ENCODE peak calls at places on chromosome 18, in nine cellular contexts. I, J, Z, W, Y, V, E, S and T are unnamed samples.

GRCh38 chr18:39799010-39799409 is 2156.0 kb upstream of the PIK3C3 start:
- DNase-seq in I (no peak), W (peak; percentile 16), S (no peak), Y (no peak), V (peak; percentile 62), E (no peak), Z (peak; percentile 53), J (no peak), T (no peak)

GRCh38 chr18:35456181-35456850 is 41.4 kb downstream of the INO80C start:
- DNase-seq in J (no peak), W (peak; percentile 71), V (peak; percentile 49), S (no peak), I (no peak), Y (no peak), Z (no peak), E (no peak), T (no peak)

GRCh38 chr18:57906852-57907251 is 103.7 kb upstream of the ATP8B1 start:
- DNase-seq in J (no peak), W (no peak), E (no peak), S (no peak), Y (no peak), V (no peak), I (no peak), Z (no peak), T (no peak)

GRCh38 chr18:32048507-32049091 is 30.0 kb downstream of the RNF125 start:
- DNase-seq in I (peak; percentile 63), E (no peak), W (peak; percentile 45), S (peak; percentile 72), J (no peak), V (peak; percentile 89), Y (peak; percentile 49), Z (peak; percentile 86), T (no peak)

GRCh38 chr18:8439091-8439490 is 170.1 kb upstream of the RAB12 start:
- DNase-seq in S (no peak), V (no peak), Z (peak; percentile 4), I (no peak), E (no peak), Y (no peak), J (no peak), W (no peak), T (no peak)

GRCh38 chr18:32349728-32350395 is 120.8 kb downstream of the GAREM1 start:
- DNase-seq in E (no peak), I (peak; percentile 95), Y (no peak), S (peak; percentile 82), J (peak; percentile 75), Z (peak; percentile 94), W (peak; percentile 98), V (peak; percentile 97), T (no peak)

GRCh38 chr18:53385889-53386288 is 838.6 kb downstream of the MBD2 start:
- DNase-seq in V (no peak), S (no peak), Y (no peak), J (no peak), Z (no peak), I (no peak), W (no peak), E (no peak), T (no peak)

GRCh38 chr18:70377317-70377799 is 88.5 kb downstream of the SOCS6 start:
- DNase-seq in Z (peak; percentile 72), W (no peak), E (no peak), V (peak; percentile 36), Y (no peak), S (no peak), J (no peak), I (no peak), T (no peak)

GRCh38 chr18:79385749-79386341 is 9.9 kb upstream of the NFATC1 start:
- DNase-seq in E (no peak), V (no peak), S (no peak), I (no peak), J (no peak), Z (no peak), Y (no peak), W (no peak), T (no peak)

GRCh38 chr18:44798433-44799048 is 117.9 kb downstream of the SETBP1 start:
- DNase-seq in W (no peak), J (no peak), I (no peak), E (no peak), Z (no peak), Y (no peak), S (no peak), V (no peak), T (no peak)

GRCh38 chr18:44801796-44802195 is 121.1 kb downstream of the SETBP1 start:
- DNase-seq in W (no peak), E (no peak), J (no peak), S (no peak), I (no peak), Y (no peak), V (no peak), Z (no peak), T (no peak)

GRCh38 chr18:44796505-44797198 is 116.0 kb downstream of the SETBP1 start:
- DNase-seq in I (no peak), S (no peak), Y (no peak), J (no peak), V (no peak), W (no peak), Z (no peak), E (no peak), T (no peak)

GRCh38 chr18:44802508-44802907 is 121.8 kb downstream of the SETBP1 start:
- DNase-seq in V (peak; percentile 54), E (no peak), Y (no peak), J (no peak), Z (peak; percentile 73), W (peak; percentile 45), I (peak; percentile 32), S (no peak), T (no peak)

DNA sequence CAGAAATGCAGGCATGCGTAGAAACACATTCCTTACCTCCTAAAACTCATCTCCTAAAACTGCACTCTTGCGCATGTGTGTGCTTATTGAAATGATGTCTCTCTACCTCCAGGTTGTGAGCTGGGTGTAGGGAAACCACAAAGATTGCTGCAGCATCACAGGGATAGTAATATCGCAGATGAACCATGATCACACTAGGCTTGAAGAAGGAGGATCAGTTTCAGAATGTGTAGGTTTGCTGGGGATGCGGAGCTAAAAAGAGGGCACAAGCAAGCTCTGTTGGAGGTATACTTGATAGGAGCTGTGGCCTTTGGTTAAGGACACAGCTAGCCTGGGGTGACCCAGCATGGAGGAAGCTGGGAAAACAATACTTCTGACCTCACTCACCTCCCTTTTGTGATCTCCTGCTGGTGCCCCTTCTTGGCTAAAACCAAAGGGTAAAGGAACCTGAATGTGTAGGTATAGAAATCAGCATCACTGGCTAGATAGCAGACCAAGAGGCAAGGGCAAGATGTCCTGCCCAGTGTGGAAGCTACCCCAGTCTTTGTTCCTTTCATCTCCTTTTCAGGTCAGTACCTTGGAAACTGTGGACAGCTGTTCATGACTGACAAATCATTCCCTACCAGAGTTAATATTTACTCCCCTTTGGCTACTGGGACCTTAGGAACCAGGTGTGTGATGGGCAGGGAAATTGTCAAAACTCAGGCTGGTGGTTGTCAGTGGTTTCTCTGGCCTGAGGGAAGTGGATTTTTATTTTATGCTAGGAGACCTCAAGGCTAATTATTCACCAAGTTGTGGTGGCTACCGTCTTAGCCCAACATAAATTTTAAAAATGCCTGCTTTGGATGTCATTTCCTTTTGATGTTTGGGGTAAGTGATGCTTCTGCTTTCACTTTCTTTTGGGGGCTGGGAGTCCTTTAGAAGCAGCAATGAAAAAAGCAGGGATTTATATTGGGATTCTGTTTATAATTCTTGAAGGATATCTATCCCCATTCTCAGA is 119.0 kb downstream of the SETBP1 start:
- DNase-seq in S (no peak), Z (no peak), J (no peak), I (no peak), E (no peak), W (no peak), V (no peak), Y (no peak), T (no peak)
- H3K4me3 ChIP-seq in S (no peak overlapping the region), Z (no peak overlapping the region), J (no peak overlapping the region), I (no peak overlapping the region), E (no peak overlapping the region), W (no peak overlapping the region), V (no peak overlapping the region), Y (no peak overlapping the region), T (no peak overlapping the region)

DNA sequence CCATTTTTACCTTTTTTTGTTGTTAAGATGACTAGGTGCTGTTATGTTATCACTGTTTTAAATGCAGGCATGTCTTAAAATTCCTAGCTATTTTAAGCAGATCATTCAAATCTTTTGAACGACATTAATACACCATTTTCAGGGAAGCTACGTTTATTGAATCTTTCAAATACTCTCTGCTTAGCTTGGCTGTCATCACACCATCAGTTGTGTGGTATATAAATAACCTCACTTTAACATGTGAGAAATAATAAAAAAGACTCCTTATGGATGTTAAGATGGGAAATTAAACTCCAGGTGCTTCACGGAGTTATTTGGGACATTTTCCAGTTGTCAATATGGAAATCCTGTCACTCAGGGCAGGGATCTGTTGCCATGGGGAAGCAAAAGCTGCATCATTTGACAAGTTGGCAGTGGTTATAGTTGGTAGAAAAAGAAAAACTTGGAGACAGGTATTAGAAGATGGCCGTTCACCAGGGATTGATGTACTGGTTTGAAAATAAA is 649.2 kb upstream of the CDH2 start:
- DNase-seq in W (no peak), J (no peak), I (no peak), E (no peak), V (no peak), Z (no peak), S (no peak), Y (no peak), T (no peak)
- H3K4me3 ChIP-seq in W (no peak overlapping the region), J (no peak overlapping the region), I (no peak overlapping the region), E (no peak overlapping the region), V (no peak overlapping the region), Z (no peak overlapping the region), S (no peak overlapping the region), Y (no peak overlapping the region), T (no peak overlapping the region)

GRCh38 chr18:47262397-47263196 is 11.1 kb upstream of the SKOR2 start:
- DNase-seq in I (no peak), W (no peak), E (no peak), S (no peak), Z (no peak), J (no peak), V (no peak), Y (no peak), T (no peak)

GRCh38 chr18:47261902-47262301 is 10.4 kb upstream of the SKOR2 start:
- DNase-seq in Y (no peak), S (no peak), V (no peak), I (no peak), J (no peak), E (no peak), W (no peak), Z (no peak), T (no peak)

GRCh38 chr18:47265197-47265596 is 13.7 kb upstream of the SKOR2 start:
- DNase-seq in Y (no peak), J (peak; percentile 3), W (peak; percentile 59), I (no peak), Z (peak; percentile 54), V (peak; percentile 82), S (no peak), E (no peak), T (no peak)

GRCh38 chr18:47263828-47264314 is 12.4 kb upstream of the SKOR2 start:
- DNase-seq in W (no peak), E (no peak), V (no peak), Y (no peak), I (no peak), S (no peak), Z (no peak), J (no peak), T (no peak)

GRCh38 chr18:47263197-47263827 is 11.9 kb upstream of the SKOR2 start:
- DNase-seq in W (no peak), I (no peak), V (peak; percentile 38), E (no peak), Y (no peak), S (no peak), Z (no peak), J (no peak), T (no peak)
- H3K4me3 ChIP-seq in W (peak overlapping the region; percentile 40), I (peak overlapping the region; percentile 35), V (peak overlapping the region; percentile 68), E (no peak overlapping the region), Y (peak overlapping the region; percentile 9), S (no peak overlapping the region), Z (peak overlapping the region; percentile 9), J (peak overlapping the region; percentile 24), T (no peak overlapping the region)

GRCh38 chr18:48541747-48542108 is 2.9 kb downstream of the CTIF start:
- DNase-seq in W (no peak), Z (no peak), E (no peak), J (no peak), I (no peak), V (no peak), S (no peak), Y (no peak), T (no peak)
- H3K4me3 ChIP-seq in W (peak overlapping the region; percentile 87), Z (peak overlapping the region; percentile 99), E (no peak overlapping the region), J (peak overlapping the region; percentile 72), I (peak overlapping the region; percentile 80), V (peak overlapping the region; percentile 87), S (peak overlapping the region; percentile 90), Y (peak overlapping the region; percentile 80), T (no peak overlapping the region)